ENCODE peak calls at places on chromosomes 13 and 19, in four cellular contexts. E is activated CD8-positive, alpha-beta memory T cell treated with anti-CD3 and anti-CD28 coated beads for 48 hours; S is kidney epithelial cell; C is iPS-NIHi11. J is an unnamed sample.

GRCh38 chr13:47661076-47661475 is 340.0 kb downstream of the SUCLA2 start:
- DNase-seq in C (no peak), S (no peak), E (no peak), J (no peak)

GRCh38 chr19:44576843-44577565 is 36.4 kb upstream of the IGSF23 start:
- DNase-seq in C (peak), S (no peak), E (no peak), J (peak)

GRCh38 chr13:28077231-28077630 is 23.1 kb downstream of the FLT3 start:
- DNase-seq in E (no peak), C (no peak), S (no peak), J (no peak)

GRCh38 chr13:50788551-50788950 is 54.9 kb downstream of the DLEU7 start:
- DNase-seq in C (no peak), S (no peak), E (no peak), J (no peak)

GRCh38 chr19:5314012-5314906 is 26.4 kb downstream of the PTPRS start:
- DNase-seq in E (no peak), C (no peak), S (no peak), J (no peak)

GRCh38 chr13:113291997-113292862 is 4.8 kb upstream of the LAMP1 start:
- DNase-seq in S (no peak), C (peak), E (no peak), J (no peak)

GRCh38 chr19:6803036-6803404 is 30.5 kb downstream of the VAV1 start:
- DNase-seq in E (no peak), C (no peak), S (no peak), J (no peak)

GRCh38 chr19:11179716-11180297 is 17.5 kb downstream of the KANK2 start:
- DNase-seq in E (no peak), C (no peak), S (no peak), J (no peak)

GRCh38 chr13:51426982-51427381 is 25.9 kb downstream of the INTS6 start:
- DNase-seq in C (no peak), S (no peak), E (no peak), J (no peak)

GRCh38 chr13:43111887-43112400 is 88.6 kb downstream of the DNAJC15 start:
- DNase-seq in C (no peak), E (no peak), S (no peak), J (no peak)

GRCh38 chr13:96089139-96089538 is 768 bp upstream of the HS6ST3 start:
- DNase-seq in S (no peak), E (no peak), C (no peak), J (no peak)

GRCh38 chr13:87078947-87079795 is 592.0 kb upstream of the SLITRK5 start:
- DNase-seq in S (no peak), C (no peak), E (no peak), J (no peak)

GRCh38 chr13:75685239-75685697 is 49.1 kb downstream of the LMO7 start:
- DNase-seq in E (no peak), S (peak), C (peak), J (no peak)

GRCh38 chr13:59441596-59442280 is 722.0 kb downstream of the DIAPH3 start:
- DNase-seq in E (no peak), S (no peak), C (no peak), J (no peak)